ENCODE peak calls at places on chromosomes 5 and 9, in four cellular contexts. U is mammary epithelial cell, M is mesendoderm, E is pancreas. C is an unnamed sample. For H3K4me1, the result is how much of the 10 kb centered on the place peaks cover.

GRCh38 chr5:1471997-1472963 is 27.0 kb upstream of the SLC6A3 start:
- DNase-seq in U (no peak), M (no peak), E (no peak), C (peak)

GRCh38 chr5:62461561-62461960 is 49.0 kb downstream of the IPO11 start:
- DNase-seq in U (no peak), M (no peak), E (no peak), C (no peak)

GRCh38 chr5:154190652-154191304 is at the start of gene GALNT10:
- DNase-seq in U (peak), M (peak), E (peak), C (peak)

GRCh38 chr5:108003178-108003577 is 332.4 kb upstream of the EFNA5 start:
- DNase-seq in U (peak), M (no peak), E (no peak), C (no peak)

GRCh38 chr5:125198270-125198974 is 452.0 kb upstream of the ZNF608 start:
- DNase-seq in U (peak), M (no peak), E (peak), C (peak)

GRCh38 chr9:134782921-134783698 is 97.5 kb upstream of the FCN2 start:
- DNase-seq in U (no peak), M (no peak), E (no peak), C (no peak)

GRCh38 chr5:54889826-54890225 is 95.6 kb downstream of the ESM1 start:
- DNase-seq in U (peak), M (no peak), E (no peak), C (no peak)

GRCh38 chr5:148259288-148259687 is 9.3 kb upstream of the SPINK13 start:
- DNase-seq in U (no peak), M (peak), E (no peak), C (no peak)

GRCh38 chr5:169354921-169355320 is 54.0 kb upstream of the SLIT3 start:
- DNase-seq in U (peak), M (no peak), E (no peak), C (no peak)

GRCh38 chr5:95711501-95712346 is 19.4 kb upstream of the RHOBTB3 start:
- DNase-seq in U (no peak), M (peak), E (no peak), C (no peak)

GRCh38 chr9:6997330-6997729 is 239.6 kb downstream of the KDM4C start:
- DNase-seq in U (no peak), M (no peak), E (no peak), C (no peak)

GRCh38 chr5:28517691-28518090 is 1479.3 kb upstream of the CDH9 start:
- DNase-seq in U (peak), M (no peak), E (no peak), C (no peak)

GRCh38 chr5:76663573-76663972 is 40.4 kb upstream of the F2RL2 start:
- DNase-seq in U (no peak), M (no peak), E (no peak), C (no peak)

GRCh38 chr5:164002653-164003052 is 497.2 kb downstream of the MAT2B start:
- DNase-seq in U (peak), M (no peak), E (no peak), C (no peak)

GRCh38 chr5:130279386-130279785 is 375.1 kb downstream of the CHSY3 start:
- DNase-seq in U (peak), M (no peak), E (no peak), C (no peak)

GRCh38 chr9:2018764-2019548 is 3.8 kb downstream of the SMARCA2 start:
- DNase-seq in U (peak), M (no peak), E (no peak), C (no peak)

GRCh38 chr5:59360130-59360555 is 533.4 kb downstream of the PDE4D start:
- DNase-seq in U (no peak), M (peak), E (no peak), C (no peak)

GRCh38 chr5:17305964-17306725 is 88.7 kb downstream of the BASP1 start:
- DNase-seq in U (peak), M (peak), E (peak), C (no peak)

GRCh38 chr9:137301086-137301947 is 754 bp downstream of the NRARP start:
- DNase-seq in U (peak), M (peak), E (peak), C (no peak)

GRCh38 chr5:12865529-12865928 is 961.3 kb upstream of the CTNND2 start:
- DNase-seq in U (peak), M (peak), E (no peak), C (no peak)

GRCh38 chr9:129464972-129465833 is 155.7 kb downstream of the C9orf50 start:
- DNase-seq in U (peak), M (no peak), E (peak), C (no peak)

GRCh38 chr9:112049834-112050516 is 125.1 kb downstream of the SUSD1 start:
- DNase-seq in U (no peak), M (no peak), E (no peak), C (no peak)

GRCh38 chr9:133460405-133461175 is 812 bp downstream of the CACFD1 start:
- DNase-seq in U (peak), M (peak), E (peak), C (peak)

GRCh38 chr5:135714126-135714894 is 120.2 kb upstream of the SLC25A48 start:
- DNase-seq in U (no peak), M (no peak), E (no peak), C (no peak)

GRCh38 chr9:35996358-35996970 is 38.5 kb upstream of the OR2S2 start:
- DNase-seq in U (no peak), M (peak), E (no peak), C (no peak)

GRCh38 chr5:138967806-138968448 is 92.8 kb upstream of the LRRTM2 start:
- DNase-seq in U (no peak), M (no peak), E (peak), C (no peak)

GRCh38 chr5:134555889-134556311 is 30.4 kb downstream of the JADE2 start:
- DNase-seq in U (peak), M (peak), E (no peak), C (no peak)

GRCh38 chr9:21477466-21477865 is 4.6 kb downstream of the IFNE start:
- DNase-seq in U (no peak), M (no peak), E (no peak), C (no peak)

GRCh38 chr5:180806351-180807011 is 3.9 kb upstream of the MGAT1 start:
- DNase-seq in U (no peak), M (no peak), E (peak), C (no peak)
- H3K4me1 ChIP-seq in U (half or more), M (under half), E (under half), C (under half)

DNA sequence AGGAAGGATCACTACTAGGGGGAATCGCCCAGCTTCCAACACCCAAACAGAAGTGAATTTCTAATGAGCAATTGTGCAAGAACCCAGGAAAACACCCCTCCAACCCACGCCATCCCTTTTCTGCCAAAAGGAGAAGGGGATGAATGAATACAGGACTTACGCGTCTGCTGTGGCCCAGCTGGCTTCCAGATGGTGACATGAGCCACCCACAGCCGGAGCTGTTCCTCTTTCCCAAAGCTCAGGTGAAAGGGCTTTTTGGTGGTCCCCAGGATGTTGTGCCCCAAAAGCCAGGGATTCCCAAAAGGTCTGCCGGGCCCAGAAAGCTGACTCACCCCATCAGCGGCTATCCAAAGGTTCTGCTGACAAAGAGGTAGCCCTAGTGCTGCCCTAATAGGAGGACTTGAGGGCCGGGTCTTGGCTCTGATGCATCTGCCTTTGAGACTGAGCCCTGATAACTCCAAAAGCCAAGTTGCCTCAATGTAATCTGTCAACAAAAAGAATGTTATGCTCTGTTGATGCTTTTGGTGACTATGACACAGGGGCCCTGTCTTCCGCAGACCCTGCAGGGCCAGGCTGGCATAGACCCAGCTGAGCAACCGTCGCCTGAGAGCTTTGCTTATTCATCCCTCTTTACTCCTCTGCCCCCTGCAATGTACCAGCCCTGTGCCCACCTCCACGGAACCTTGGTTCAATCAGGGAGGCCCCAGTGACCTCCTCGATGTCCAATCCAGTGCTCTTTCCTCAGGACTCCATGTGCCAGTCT is 14.5 kb downstream of the GSN start:
- DNase-seq in U (peak), M (no peak), E (no peak), C (peak)
- H3K4me1 ChIP-seq in U (half or more), M (under half), E (under half), C (half or more)

DNA sequence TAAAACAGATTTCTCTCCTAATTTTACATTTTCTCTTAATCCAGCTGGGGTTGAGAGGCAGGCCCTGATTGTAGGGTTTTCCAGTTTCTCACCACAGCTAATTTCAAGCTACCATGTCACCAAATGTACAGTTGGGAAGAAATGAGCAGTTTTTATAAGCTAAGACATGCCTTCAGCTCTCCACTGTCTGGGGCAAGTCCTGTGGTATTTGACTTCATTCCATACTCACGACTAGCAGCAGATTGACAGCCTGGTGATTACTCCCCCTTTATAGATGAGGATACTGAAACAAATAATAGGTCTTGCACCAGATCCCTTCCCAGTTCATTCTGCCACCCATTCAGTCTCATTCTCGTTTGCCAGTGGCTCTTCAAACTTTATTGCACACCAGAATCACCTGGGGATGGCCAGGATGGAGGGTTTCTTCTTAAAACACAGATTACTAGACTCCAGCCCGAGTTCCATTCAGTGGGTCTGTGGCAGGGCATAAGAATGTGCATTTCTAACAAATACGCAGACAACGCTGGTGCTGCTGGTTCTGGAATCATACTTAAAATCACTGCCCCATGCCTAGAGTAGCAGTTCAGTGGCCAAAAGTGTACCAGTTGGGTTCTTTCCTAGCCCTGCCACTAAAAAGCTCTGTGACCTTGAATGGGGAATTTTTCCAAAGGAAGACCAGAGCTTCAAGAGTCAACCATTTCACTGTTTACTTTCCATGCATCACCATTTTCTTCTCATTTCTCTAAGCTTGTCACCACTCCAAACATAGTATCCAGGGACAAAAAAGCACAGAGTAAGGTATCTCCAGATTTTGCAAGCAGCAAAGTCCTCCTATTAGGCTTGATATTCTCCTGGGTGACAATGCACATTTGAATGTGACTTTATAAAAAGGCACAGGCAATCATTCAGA is 64.3 kb downstream of the CSNK1A1 start:
- DNase-seq in U (peak), M (peak), E (no peak), C (no peak)
- H3K4me1 ChIP-seq in U (half or more), M (under half), E (under half), C (under half)

GRCh38 chr5:151095341-151096000 is 14.6 kb upstream of the TNIP1 start:
- DNase-seq in U (no peak), M (peak), E (peak), C (no peak)
- H3K4me1 ChIP-seq in U (under half), M (under half), E (half or more), C (under half)

GRCh38 chr5:78508231-78508765 is 140.3 kb downstream of the LHFPL2 start:
- DNase-seq in U (no peak), M (peak), E (peak), C (no peak)
- H3K4me1 ChIP-seq in U (under half), M (under half), E (under half), C (under half)